ENCODE peak calls at places on chromosomes 11 and 22, in six cellular contexts. Z, Y, J, K, E and A are unnamed samples.
A peak's percentile ranks its signal among the peaks of the same experiment; 100 is the strongest.

GRCh38 chr11:61616443-61616842 is 35.6 kb upstream of the SYT7 start:
- DNase-seq in J (no peak), E (no peak), K (peak; percentile 75), Z (no peak), Y (no peak), A (no peak)

GRCh38 chr11:35049906-35050531 is 89.0 kb upstream of the CD44 start:
- DNase-seq in E (no peak), J (no peak), Y (no peak), Z (no peak), K (no peak), A (no peak)

GRCh38 chr11:117876341-117877119 is at the start of gene FXYD6:
- DNase-seq in J (peak; percentile 8), E (no peak), Z (no peak), Y (no peak), K (no peak), A (no peak)

GRCh38 chr22:40107756-40108437 is 69.8 kb upstream of the TNRC6B start:
- DNase-seq in E (peak; percentile 24), Y (no peak), Z (no peak), J (no peak), K (peak; percentile 42), A (peak; percentile 73)

GRCh38 chr11:75514596-75514995 is 11.1 kb downstream of the GDPD5 start:
- DNase-seq in Z (no peak), J (no peak), Y (no peak), E (no peak), K (no peak), A (no peak)

GRCh38 chr11:61124574-61125309 is 22.5 kb downstream of the CD5 start:
- DNase-seq in Z (peak; percentile 62), J (no peak), Y (no peak), E (no peak), K (no peak), A (no peak)

GRCh38 chr11:27471588-27472397 is 797 bp downstream of the LGR4 start:
- DNase-seq in Z (no peak), Y (no peak), K (no peak), J (peak; percentile 9), E (no peak), A (peak; percentile 66)

GRCh38 chr11:69316941-69317340 is 23.0 kb downstream of the MYEOV start:
- DNase-seq in J (no peak), Y (no peak), Z (no peak), K (no peak), E (no peak), A (no peak)

GRCh38 chr11:134360050-134360835 is 28.5 kb downstream of the GLB1L2 start:
- DNase-seq in K (peak; percentile 25), Z (no peak), J (peak; percentile 64), Y (peak; percentile 69), E (peak; percentile 71), A (peak; percentile 87)

GRCh38 chr11:7931168-7931567 is at the start of gene OR10A6:
- DNase-seq in Y (no peak), E (no peak), K (no peak), Z (no peak), J (no peak), A (no peak)

GRCh38 chr22:38823076-38823475 is 20.8 kb downstream of the NPTXR start:
- DNase-seq in K (no peak), J (no peak), Z (no peak), E (no peak), Y (no peak), A (no peak)

GRCh38 chr11:84345027-84345426 is 1058.9 kb upstream of the CCDC90B start:
- DNase-seq in K (no peak), Y (no peak), Z (no peak), E (no peak), J (no peak), A (no peak)

GRCh38 chr22:41565403-41566054 is 4.7 kb downstream of the CSDC2 start:
- DNase-seq in K (peak; percentile 85), Z (peak; percentile 73), J (no peak), Y (no peak), E (peak; percentile 38), A (peak; percentile 31)

GRCh38 chr11:101866619-101867491 is 48.0 kb upstream of the CEP126 start:
- DNase-seq in K (peak; percentile 69), J (no peak), E (no peak), Z (peak; percentile 92), Y (no peak), A (peak; percentile 65)

GRCh38 chr11:63565728-63566127 is 2.5 kb upstream of the PLAAT2 start:
- DNase-seq in E (no peak), J (no peak), Z (no peak), K (no peak), Y (no peak), A (no peak)

GRCh38 chr22:27667121-27667843 is 134.3 kb downstream of the MN1 start:
- DNase-seq in J (no peak), Z (no peak), Y (no peak), K (no peak), E (no peak), A (no peak)

GRCh38 chr22:28710112-28710888 is 30.7 kb upstream of the TTC28 start:
- DNase-seq in E (no peak), K (peak; percentile 91), Y (no peak), J (no peak), Z (peak; percentile 74), A (no peak)

GRCh38 chr11:118530683-118531596 is at the start of gene TMEM25:
- DNase-seq in Z (no peak), J (peak; percentile 71), Y (peak; percentile 33), K (peak; percentile 29), E (peak; percentile 65), A (peak; percentile 65)

GRCh38 chr22:36874731-36875130 is 13.9 kb downstream of the NCF4 start:
- DNase-seq in Z (no peak), J (no peak), E (no peak), K (no peak), Y (no peak), A (peak; percentile 58)

GRCh38 chr22:20644071-20644642 is 129.8 kb upstream of the SERPIND1 start:
- DNase-seq in Y (no peak), E (no peak), K (no peak), Z (no peak), J (no peak), A (no peak)

GRCh38 chr22:27088026-27088425 is 430.6 kb downstream of the MIAT start:
- DNase-seq in Y (no peak), J (no peak), Z (no peak), K (no peak), E (no peak), A (no peak)

GRCh38 chr22:46107089-46107664 is 43.1 kb upstream of the PPARA start:
- DNase-seq in J (no peak), Z (no peak), Y (peak; percentile 64), E (no peak), K (no peak), A (no peak)

GRCh38 chr11:69002743-69003231 is 10.3 kb downstream of the MRGPRF start:
- DNase-seq in K (no peak), Y (no peak), E (no peak), J (no peak), Z (no peak), A (no peak)

GRCh38 chr11:93487032-93487483 is 56.1 kb downstream of the SMCO4 start:
- DNase-seq in J (no peak), Y (peak; percentile 88), Z (no peak), K (no peak), E (no peak), A (no peak)

GRCh38 chr11:5499671-5500070 is 10.1 kb downstream of the UBQLN3 start:
- DNase-seq in Z (no peak), K (no peak), J (no peak), E (no peak), Y (no peak), A (no peak)